ENCODE peak calls at places on chromosomes 7 and 10, in five cellular contexts. Q is lower leg skin, H is sigmoid colon, Y is breast epithelium, O is ovary. I is an unnamed sample.

GRCh38 chr7:95690367-95690947 is 81.9 kb upstream of the DYNC1I1 start:
- DNase-seq in H (no peak), O (no peak), Q (no peak), Y (no peak), I (peak)

GRCh38 chr10:63286340-63286739 is 153.2 kb downstream of the NRBF2 start:
- DNase-seq in H (no peak), Q (no peak), O (no peak), Y (no peak), I (no peak)

GRCh38 chr7:151131622-151132293 is 35.7 kb downstream of the GBX1 start:
- DNase-seq in Q (no peak), Y (no peak), H (no peak), O (peak), I (no peak)

GRCh38 chr7:137734221-137734620 is 112.6 kb downstream of the DGKI start:
- DNase-seq in Y (no peak), H (no peak), O (no peak), Q (no peak), I (no peak)

GRCh38 chr7:122546496-122546895 is 152.4 kb downstream of the RNF133 start:
- DNase-seq in Y (no peak), O (peak), H (peak), Q (no peak), I (no peak)

GRCh38 chr7:101602484-101603241 is 26.4 kb downstream of the MYL10 start:
- DNase-seq in O (peak), H (peak), Y (no peak), Q (peak), I (peak)

GRCh38 chr10:35448687-35449662 is 112.7 kb downstream of the CCNY start:
- DNase-seq in H (peak), Q (no peak), O (peak), Y (no peak), I (peak)

GRCh38 chr7:74569501-74570075 is 87.9 kb upstream of the GTF2I start:
- DNase-seq in H (no peak), O (no peak), Y (no peak), Q (no peak), I (no peak)

GRCh38 chr7:17939111-17939669 is 1.1 kb downstream of the SNX13 start:
- DNase-seq in Y (no peak), Q (no peak), O (no peak), H (no peak), I (no peak)

GRCh38 chr7:66902844-66903180 is 18.2 kb upstream of the TMEM248 start:
- DNase-seq in O (no peak), Q (no peak), H (no peak), Y (no peak), I (no peak)

GRCh38 chr7:129908181-129908580 is 44.6 kb downstream of the UBE2H start:
- DNase-seq in H (no peak), O (no peak), Q (no peak), Y (no peak), I (no peak)

GRCh38 chr10:61503051-61503450 is 49.9 kb upstream of the TMEM26 start:
- DNase-seq in H (no peak), O (no peak), Y (no peak), Q (no peak), I (no peak)

GRCh38 chr10:71970331-71970730 is 6.1 kb downstream of the CHST3 start:
- DNase-seq in Q (no peak), H (peak), Y (peak), O (peak), I (no peak)

GRCh38 chr10:61376908-61377368 is 76.2 kb downstream of the TMEM26 start:
- DNase-seq in H (no peak), Q (no peak), O (no peak), Y (no peak), I (peak)

GRCh38 chr10:122565766-122566206 is 5.2 kb downstream of the DMBT1 start:
- DNase-seq in O (peak), Y (peak), Q (peak), H (peak), I (peak)

GRCh38 chr10:90125966-90126600 is 424.7 kb downstream of the KIF20B start:
- DNase-seq in H (no peak), Y (no peak), O (no peak), Q (no peak), I (no peak)

GRCh38 chr7:95113590-95113989 is 206.2 kb downstream of the PPP1R9A start:
- DNase-seq in Y (no peak), O (no peak), Q (no peak), H (no peak), I (no peak)

GRCh38 chr7:103944230-103944900 is 45.1 kb downstream of the RELN start:
- DNase-seq in O (no peak), Q (no peak), Y (no peak), H (no peak), I (no peak)

GRCh38 chr10:123135415-123136141 is at the start of gene HMX3:
- DNase-seq in O (no peak), Q (no peak), H (no peak), Y (no peak), I (no peak)

GRCh38 chr7:19587291-19587690 is 121.5 kb downstream of the POLR1F start:
- DNase-seq in Q (no peak), Y (no peak), H (no peak), O (no peak), I (no peak)

GRCh38 chr7:96337519-96337918 is 15.6 kb upstream of the SLC25A13 start:
- DNase-seq in O (no peak), H (no peak), Y (no peak), Q (no peak), I (no peak)

GRCh38 chr10:70559861-70560260 is 42.7 kb downstream of the PRF1 start:
- DNase-seq in Q (no peak), Y (no peak), O (no peak), H (peak), I (peak)

GRCh38 chr10:13872411-13872810 is 285.6 kb downstream of the PRPF18 start:
- DNase-seq in Q (no peak), H (no peak), O (no peak), Y (no peak), I (no peak)

GRCh38 chr10:88534072-88534665 is 48.9 kb downstream of the RNLS start:
- DNase-seq in Y (no peak), Q (no peak), O (no peak), H (no peak), I (no peak)

DNA sequence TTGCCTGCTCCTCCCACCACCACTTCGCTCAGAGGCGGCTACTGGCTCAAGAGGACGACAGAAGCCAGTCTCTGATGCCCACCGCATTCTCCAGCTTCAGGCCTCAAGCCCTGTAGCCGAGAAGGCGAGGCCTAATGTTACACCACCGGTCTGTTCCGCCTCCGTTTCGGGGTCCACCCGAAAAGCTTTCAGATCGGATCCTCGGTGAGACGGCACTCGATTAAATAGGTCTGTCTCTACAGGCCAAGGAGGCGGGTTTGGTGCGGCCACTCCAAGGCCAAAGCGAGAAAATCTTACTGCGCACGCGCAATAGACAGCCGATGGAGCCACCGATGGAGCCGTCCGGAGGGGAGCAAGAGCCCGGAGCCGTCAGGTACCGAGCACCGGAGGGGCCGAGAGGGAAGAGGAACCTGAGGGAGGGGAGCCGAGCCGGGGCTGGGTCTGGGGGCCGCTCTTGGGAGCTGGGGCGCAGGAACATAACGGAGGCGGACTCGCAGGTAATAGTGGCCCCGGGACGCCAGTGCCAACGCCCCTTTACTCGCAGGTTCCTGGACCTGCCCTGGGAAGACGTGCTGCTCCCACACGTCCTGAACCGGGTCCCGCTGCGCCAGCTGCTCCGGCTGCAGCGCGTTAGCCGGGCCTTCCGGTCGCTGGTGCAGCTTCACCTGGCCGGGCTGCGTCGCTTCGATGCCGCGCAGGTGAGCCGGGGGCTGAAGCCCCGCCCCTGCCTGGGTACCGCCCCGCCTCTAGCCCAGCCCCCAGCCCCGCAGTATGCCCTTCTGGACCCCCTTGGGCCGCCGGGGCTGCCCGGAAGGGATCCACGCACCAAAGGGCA is at the start of gene FBXL15:
- DNase-seq in O (peak), H (peak), Q (peak), Y (peak), I (peak)
- TF ChIP-seq POLR2A in O (no peak), H (peak), Q (no peak), Y (no peak), I (no peak)

GRCh38 chr7:133081119-133081604 is 728 bp downstream of the CHCHD3 start:
- DNase-seq in Y (no peak), H (no peak), Q (peak), O (no peak), I (no peak)

GRCh38 chr7:133081605-133082389 is at the start of gene CHCHD3:
- DNase-seq in Q (peak), O (peak), H (peak), Y (peak), I (peak)

GRCh38 chr7:133079296-133079695 is 2.6 kb downstream of the CHCHD3 start:
- DNase-seq in O (no peak), H (no peak), Q (no peak), Y (no peak), I (no peak)

GRCh38 chr7:133076142-133076541 is 5.7 kb downstream of the CHCHD3 start:
- DNase-seq in Q (no peak), H (no peak), Y (no peak), O (no peak), I (no peak)

DNA sequence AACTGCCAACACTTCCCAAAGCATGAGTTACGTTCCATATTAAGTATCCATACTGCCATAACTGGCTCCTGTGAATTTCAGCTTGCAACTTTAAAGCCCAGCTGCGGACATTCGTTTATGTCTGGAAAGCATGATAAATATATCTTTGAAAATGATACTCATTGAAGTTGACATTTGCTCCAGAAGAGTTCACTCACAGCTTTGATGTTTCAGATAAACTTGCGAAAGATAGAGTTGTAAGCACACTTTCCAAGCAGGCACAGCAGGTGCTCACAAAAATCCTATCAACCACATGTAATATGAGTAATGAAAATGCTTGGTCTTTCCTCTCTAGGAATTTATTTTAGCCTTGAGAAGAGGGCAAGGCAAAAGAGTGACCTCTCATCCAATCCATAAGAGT is 4.5 kb downstream of the CHCHD3 start:
- DNase-seq in H (no peak), Y (no peak), Q (no peak), O (no peak), I (no peak)
- TF ChIP-seq CTCF in H (no peak), Y (no peak), Q (no peak), O (no peak), I (no peak)

GRCh38 chr7:26189697-26190096 is 10.8 kb downstream of the HNRNPA2B1 start:
- DNase-seq in Y (no peak), H (no peak), Q (no peak), O (no peak), I (no peak)

GRCh38 chr7:26191233-26191973 is 9.1 kb downstream of the HNRNPA2B1 start:
- DNase-seq in Q (no peak), H (no peak), O (no peak), Y (no peak), I (no peak)

GRCh38 chr7:26191974-26192479 is 8.5 kb downstream of the HNRNPA2B1 start:
- DNase-seq in H (no peak), Y (no peak), Q (no peak), O (no peak), I (no peak)

GRCh38 chr7:26189000-26189539 is 11.5 kb downstream of the HNRNPA2B1 start:
- DNase-seq in O (no peak), Y (no peak), Q (no peak), H (no peak), I (no peak)

DNA sequence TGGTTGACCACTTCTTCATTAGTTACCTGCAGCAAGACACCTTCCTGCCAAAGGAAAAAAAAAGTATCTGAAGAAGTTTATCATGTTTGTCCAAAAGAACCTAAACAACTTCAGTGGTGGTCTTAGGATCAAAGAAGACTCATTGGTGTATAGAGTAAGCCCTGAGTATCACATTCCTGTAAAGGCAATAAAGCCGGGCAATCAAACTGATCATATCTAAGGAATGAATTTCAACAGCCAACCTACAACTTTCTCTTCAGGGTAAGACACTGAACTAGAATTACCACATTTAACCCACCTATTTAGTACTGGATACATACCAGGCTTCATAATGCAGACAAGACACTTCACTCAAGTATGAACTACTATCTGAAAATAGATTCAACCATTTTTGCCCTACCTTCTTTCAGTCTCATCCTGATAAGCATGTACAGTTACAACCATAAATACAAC is 10.1 kb downstream of the HNRNPA2B1 start:
- DNase-seq in Y (no peak), O (no peak), Q (no peak), H (no peak), I (no peak)
- TF ChIP-seq POLR2A in Y (no peak), O (no peak), Q (no peak), H (no peak), I (no peak)

DNA sequence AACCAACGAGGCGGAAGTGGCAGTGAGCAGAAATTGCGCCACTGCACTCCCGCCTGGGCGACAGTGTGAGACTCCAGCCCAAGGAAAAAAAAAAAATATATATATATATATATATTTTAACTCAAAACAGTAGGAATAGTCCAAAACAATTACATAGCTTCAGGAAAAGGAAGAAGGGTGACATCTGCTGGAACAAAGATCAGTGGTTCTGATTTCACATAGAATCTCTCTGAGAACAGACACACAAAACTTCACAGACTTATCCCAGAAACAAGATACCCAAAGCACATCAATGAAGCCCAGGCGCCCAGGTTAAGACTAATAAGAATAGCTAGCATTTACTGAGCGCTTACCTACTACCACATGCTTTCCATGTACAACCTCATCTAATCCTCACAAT is 45.0 kb downstream of the DNMBP start:
- DNase-seq in H (no peak), O (no peak), Y (no peak), Q (no peak), I (no peak)
- TF ChIP-seq CTCF in H (no peak), O (no peak), Y (no peak), Q (no peak), I (no peak)

DNA sequence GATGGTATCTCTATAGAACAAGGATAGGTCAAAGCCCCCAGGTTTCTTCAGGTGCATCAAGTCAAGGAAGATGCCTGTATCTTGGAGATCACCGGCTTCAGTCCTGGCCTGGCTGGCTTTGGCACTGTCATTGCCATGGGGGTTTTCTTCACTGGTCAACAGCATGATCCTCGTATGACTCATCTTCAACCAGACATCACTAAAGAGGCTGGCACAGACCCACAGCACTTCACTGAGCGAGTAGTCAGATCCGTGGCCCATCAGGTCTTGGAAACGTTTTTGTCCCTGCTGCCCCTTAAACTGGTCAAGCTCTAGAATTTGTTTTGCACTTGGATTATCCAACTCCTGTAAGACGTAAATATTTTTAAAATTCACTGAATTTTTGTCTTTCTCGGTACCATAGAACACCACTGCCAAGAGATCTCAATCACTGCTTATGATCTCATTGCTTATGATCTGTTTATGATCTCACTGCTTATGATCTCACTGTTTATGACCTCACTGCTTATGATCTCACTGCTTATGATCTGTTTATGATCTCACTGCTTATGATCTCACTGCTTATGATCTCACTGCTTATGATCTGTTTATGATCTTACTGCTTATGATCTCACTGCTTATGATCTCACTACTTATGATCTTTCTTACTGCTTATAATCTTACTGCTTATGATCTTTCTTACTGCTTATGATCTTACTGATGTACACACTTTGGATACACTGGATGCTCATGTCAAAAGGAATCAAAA is 135.2 kb downstream of the CYP26A1 start:
- DNase-seq in Y (peak), Q (no peak), O (no peak), H (no peak), I (no peak)
- TF ChIP-seq POLR2A in Y (no peak), Q (no peak), O (no peak), H (no peak), I (no peak)

GRCh38 chr10:106609867-106610266 is 554.6 kb downstream of the SORCS1 start:
- DNase-seq in Q (no peak), H (no peak), O (no peak), Y (no peak), I (no peak)
- TF ChIP-seq CTCF in Q (no peak), H (no peak), O (no peak), Y (no peak), I (no peak)

GRCh38 chr10:97332586-97333350 is 1.8 kb downstream of the FRAT2 start:
- DNase-seq in H (peak), O (peak), Y (peak), Q (peak), I (peak)
- TF ChIP-seq POLR2A in H (no peak), O (no peak), Y (no peak), Q (no peak), I (no peak)

DNA sequence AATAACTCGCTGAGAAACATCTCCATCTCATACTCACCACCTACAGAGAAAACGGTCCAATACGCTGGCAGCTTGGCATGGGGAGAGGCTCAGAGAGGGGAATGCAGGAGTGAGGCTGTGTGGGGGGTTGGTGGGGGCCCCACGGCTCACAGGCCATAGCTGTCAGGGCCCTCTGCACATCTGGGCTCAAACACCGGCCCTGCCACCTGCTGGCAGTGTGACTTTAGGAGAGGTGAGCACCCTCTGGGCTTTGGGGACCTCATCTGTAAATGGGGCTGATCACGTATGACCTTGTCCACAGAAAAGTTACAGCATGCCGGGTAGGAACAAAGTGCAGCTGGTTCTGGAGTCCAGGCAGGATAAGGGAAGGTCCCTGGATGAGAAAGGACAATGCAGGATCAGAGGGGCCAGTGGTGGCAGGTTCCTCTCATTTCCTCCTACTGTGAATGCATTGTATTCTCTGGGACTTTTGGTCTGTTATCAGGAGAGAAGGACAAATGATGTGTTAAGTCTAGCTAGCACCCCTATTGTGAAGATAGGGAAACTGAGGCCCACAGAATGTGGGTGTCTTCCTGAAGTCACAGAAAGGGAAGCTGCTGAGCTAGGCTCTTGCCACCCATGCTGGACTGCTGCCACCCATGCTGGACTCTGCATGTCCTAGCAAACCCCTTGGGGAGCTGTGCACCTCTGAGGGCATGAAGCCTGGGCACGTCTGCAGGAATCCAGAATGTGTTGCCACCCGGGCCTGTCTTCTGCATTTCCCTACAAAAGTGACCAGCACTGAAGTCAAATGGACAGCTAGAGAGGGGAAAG is 404.6 kb downstream of the RPS24 start:
- DNase-seq in O (peak), Q (no peak), Y (no peak), H (peak), I (no peak)
- TF ChIP-seq CTCF in O (no peak), Q (no peak), Y (no peak), H (no peak), I (no peak)